ENCODE peak calls at places on chromosomes 6 and 20, in four cellular contexts. J is stimulated activated CD4-positive, alpha-beta T cell treated with anti-CD3 and anti-CD28 coated beads, TNF-alpha, amount 100 ng/mL, for 48 hours; G is upper lobe of right lung; S is A172. P is an unnamed sample.
A peak's percentile ranks its signal among the peaks of the same experiment; 100 is the strongest.

GRCh38 chr20:50713677-50714101 is 17.7 kb upstream of the PARD6B start:
- DNase-seq in J (no peak), G (no peak), S (peak; percentile 48), P (no peak)

GRCh38 chr6:159117031-159117430 is 52.2 kb upstream of the FNDC1 start:
- DNase-seq in G (no peak), S (no peak), J (no peak), P (no peak)

GRCh38 chr6:84137051-84137375 is 90.4 kb downstream of the CEP162 start:
- DNase-seq in S (no peak), J (no peak), G (no peak), P (no peak)

GRCh38 chr6:43086022-43086658 is 10.0 kb downstream of the PTK7 start:
- DNase-seq in J (no peak), S (no peak), G (no peak), P (no peak)

GRCh38 chr6:43883698-43884659 is 114.0 kb downstream of the VEGFA start:
- DNase-seq in S (no peak), J (no peak), G (peak; percentile 53), P (no peak)

GRCh38 chr6:27470023-27470422 is 2.9 kb downstream of the ZNF184 start:
- DNase-seq in J (no peak), S (no peak), G (no peak), P (no peak)

GRCh38 chr6:114810468-114810867 is 467.6 kb upstream of the HS3ST5 start:
- DNase-seq in G (no peak), J (no peak), S (no peak), P (no peak)

GRCh38 chr20:24773168-24773567 is 175.9 kb upstream of the CST7 start:
- DNase-seq in G (no peak), J (no peak), S (peak; percentile 56), P (no peak)

GRCh38 chr6:44058617-44059358 is 68.5 kb downstream of the MRPL14 start:
- DNase-seq in G (peak; percentile 92), J (no peak), S (peak; percentile 100), P (peak; percentile 97)

GRCh38 chr6:143955971-143956370 is 52.1 kb downstream of the PLAGL1 start:
- DNase-seq in S (no peak), G (no peak), J (no peak), P (no peak)

GRCh38 chr6:2020909-2021308 is 224.5 kb downstream of the GMDS start:
- DNase-seq in J (no peak), S (peak; percentile 51), G (no peak), P (no peak)

GRCh38 chr6:75424610-75425548 is 68.7 kb downstream of the FILIP1 start:
- DNase-seq in S (peak; percentile 25), G (no peak), J (no peak), P (no peak)

GRCh38 chr6:43978473-43979360 is 148.5 kb downstream of the MRPL14 start:
- DNase-seq in G (no peak), S (no peak), J (no peak), P (no peak)